ENCODE peak calls at places on chromosomes 16 and 17, in four cellular contexts. C is transverse colon, N is heart right ventricle, T is choroid plexus epithelial cell. R is an unnamed sample.
A peak's percentile ranks its signal among the peaks of the same experiment; 100 is the strongest.

GRCh38 chr17:66191607-66192377 is at the start of gene CEP112:
- DNase-seq in C (peak; percentile 85), N (peak; percentile 75), T (peak; percentile 78), R (peak; percentile 39)

GRCh38 chr16:11835891-11836652 is 15.3 kb downstream of the RSL1D1 start:
- DNase-seq in C (no peak), N (no peak), T (peak; percentile 93), R (peak; percentile 28)

GRCh38 chr16:50509521-50510341 is 38.5 kb upstream of the NKD1 start:
- DNase-seq in C (peak; percentile 20), N (no peak), T (peak; percentile 22), R (peak; percentile 37)

GRCh38 chr16:81586421-81586820 is 141.8 kb downstream of the CMIP start:
- DNase-seq in C (no peak), N (no peak), T (no peak), R (no peak)

GRCh38 chr16:69845181-69845580 is 83.0 kb downstream of the WWP2 start:
- DNase-seq in C (no peak), N (no peak), T (no peak), R (peak; percentile 32)

GRCh38 chr17:37490638-37491614 is 1.2 kb downstream of the DUSP14 start:
- DNase-seq in C (peak; percentile 28), N (peak; percentile 64), T (peak; percentile 91), R (peak; percentile 91)

GRCh38 chr16:87580855-87581261 is 21.4 kb upstream of the JPH3 start:
- DNase-seq in C (no peak), N (no peak), T (peak; percentile 57), R (no peak)

GRCh38 chr17:81706757-81707624 is 3.8 kb downstream of the MRPL12 start:
- DNase-seq in C (no peak), N (no peak), T (no peak), R (no peak)

GRCh38 chr17:40547079-40547784 is 18.0 kb downstream of the CCR7 start:
- DNase-seq in C (peak; percentile 13), N (no peak), T (no peak), R (peak; percentile 97)

GRCh38 chr17:37650419-37651003 is 7.3 kb upstream of the DDX52 start:
- DNase-seq in C (peak; percentile 41), N (peak; percentile 6), T (peak; percentile 71), R (peak; percentile 49)

GRCh38 chr17:69506489-69506888 is 92.0 kb downstream of the MAP2K6 start:
- DNase-seq in C (no peak), N (no peak), T (peak; percentile 43), R (peak; percentile 41)

DNA sequence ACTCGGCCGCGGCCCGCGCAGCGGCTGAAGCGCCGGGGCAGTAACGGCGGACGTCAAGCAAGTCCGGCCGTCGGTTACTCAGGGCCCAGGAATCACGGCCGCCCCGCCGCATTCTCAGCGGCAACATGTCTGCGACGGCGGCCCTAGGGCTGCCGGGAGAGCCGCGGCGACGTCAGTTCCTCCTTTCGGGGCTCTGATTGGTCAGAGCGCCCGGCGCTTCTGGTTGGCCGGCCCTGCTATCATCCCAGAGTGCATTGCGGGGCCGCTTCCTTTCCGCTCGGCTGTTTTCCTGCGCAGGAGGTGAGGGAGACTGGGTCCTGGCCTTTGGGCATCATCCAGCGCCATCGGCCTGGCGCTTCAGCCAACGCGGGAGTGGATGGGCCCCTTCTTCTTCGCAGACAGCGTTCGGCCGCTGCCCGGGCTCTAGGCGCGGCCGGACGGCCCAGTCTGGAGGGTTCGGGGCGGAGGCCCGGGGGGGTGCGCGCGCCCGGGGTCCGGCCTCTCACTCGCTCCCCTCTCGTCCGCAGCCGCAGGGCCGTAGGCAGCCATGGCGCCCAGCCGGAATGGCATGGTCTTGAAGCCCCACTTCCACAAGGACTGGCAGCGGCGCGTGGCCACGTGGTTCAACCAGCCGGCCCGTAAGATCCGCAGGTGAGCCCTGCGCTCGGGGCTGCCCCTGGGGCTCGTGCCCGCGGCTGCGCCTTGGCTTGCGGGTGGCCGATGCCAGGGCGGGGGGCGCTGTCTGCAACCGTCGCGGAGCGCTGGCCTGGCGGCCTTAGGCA is at the start of gene RPL13:
- DNase-seq in C (peak; percentile 95), N (peak; percentile 95), T (peak; percentile 98), R (peak; percentile 97)
- TF ChIP-seq CTCF in C (no peak), N (no peak), T (no peak), R (no peak)

GRCh38 chr17:83105512-83105911 is 26.1 kb downstream of the METRNL start:
- DNase-seq in C (no peak), N (no peak), T (no peak), R (no peak)

GRCh38 chr17:83101805-83102480 is 22.5 kb downstream of the METRNL start:
- DNase-seq in C (peak; percentile 82), N (no peak), T (no peak), R (peak; percentile 50)

GRCh38 chr17:83103938-83104311 is 24.5 kb downstream of the METRNL start:
- DNase-seq in C (no peak), N (no peak), T (no peak), R (no peak)

GRCh38 chr17:83104577-83105505 is 25.4 kb downstream of the METRNL start:
- DNase-seq in C (no peak), N (no peak), T (no peak), R (no peak)

DNA sequence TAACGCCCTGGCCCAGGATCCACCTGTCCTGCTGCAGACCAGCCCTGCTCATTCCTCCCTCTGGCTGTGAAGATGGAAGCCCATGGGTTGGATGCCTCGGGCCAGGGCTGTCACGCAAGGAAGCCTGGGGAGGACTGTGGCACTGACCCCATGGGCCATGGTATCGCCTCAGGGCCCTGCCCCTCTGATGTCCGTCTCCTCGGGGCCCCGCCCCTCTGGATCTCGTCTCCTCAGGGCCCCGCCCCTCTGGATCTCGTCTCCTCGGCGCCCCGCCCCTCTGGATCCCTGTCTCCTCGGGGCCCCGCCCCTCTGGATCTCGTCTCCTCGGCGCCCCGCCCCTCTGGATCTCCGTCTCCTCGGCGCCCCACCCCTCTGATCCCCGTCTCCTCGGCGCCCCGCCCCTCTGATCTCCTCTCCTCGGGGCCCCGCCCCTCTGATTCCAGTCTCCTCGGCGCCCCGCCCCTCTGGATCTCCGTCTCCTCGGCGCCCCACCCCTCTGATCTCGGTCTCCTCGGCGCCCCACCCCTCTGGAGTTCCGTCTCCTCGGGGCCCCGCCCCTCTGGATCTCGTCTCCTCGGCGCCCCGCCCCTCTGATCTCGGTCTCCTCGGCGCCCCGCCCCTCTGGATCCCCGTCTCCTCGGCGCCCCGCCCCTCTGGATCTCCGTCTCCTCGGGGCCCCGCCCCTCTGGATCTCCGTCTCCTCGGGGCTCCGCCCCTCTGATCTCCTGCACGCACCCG is 24.0 kb downstream of the METRNL start:
- DNase-seq in C (peak; percentile 81), N (peak; percentile 70), T (no peak), R (no peak)
- H3K4me3 ChIP-seq in C (no peak overlapping the region), N (peak overlapping the region; percentile 23), T (no peak overlapping the region), R (no peak overlapping the region)

GRCh38 chr17:76529643-76530488 is 7.6 kb downstream of the CYGB start:
- DNase-seq in C (peak; percentile 72), N (peak; percentile 92), T (peak; percentile 77), R (peak; percentile 56)
- TF ChIP-seq CTCF in C (no peak), N (no peak), T (no peak), R (no peak)

GRCh38 chr16:86537486-86537885 is 17.5 kb downstream of the MTHFSD start:
- DNase-seq in C (no peak), N (no peak), T (no peak), R (no peak)

GRCh38 chr16:86542756-86543750 is 12.0 kb downstream of the MTHFSD start:
- DNase-seq in C (no peak), N (no peak), T (no peak), R (no peak)

GRCh38 chr16:86538196-86538780 is 16.7 kb downstream of the MTHFSD start:
- DNase-seq in C (no peak), N (no peak), T (no peak), R (no peak)

GRCh38 chr16:86541560-86541959 is 13.5 kb downstream of the MTHFSD start:
- DNase-seq in C (no peak), N (no peak), T (no peak), R (no peak)

GRCh38 chr16:86540894-86541293 is 14.1 kb downstream of the MTHFSD start:
- DNase-seq in C (no peak), N (no peak), T (no peak), R (no peak)
- H3K4me3 ChIP-seq in C (no peak overlapping the region), N (no peak overlapping the region), T (no peak overlapping the region), R (no peak overlapping the region)

GRCh38 chr17:7133424-7133823 is 18.8 kb upstream of the ASGR2 start:
- DNase-seq in C (peak; percentile 32), N (peak; percentile 38), T (no peak), R (no peak)
- TF ChIP-seq CTCF in C (no peak), N (peak; percentile 18), T (peak; percentile 37), R (no peak)

GRCh38 chr16:86198201-86199118 is 299.5 kb downstream of the IRF8 start:
- DNase-seq in C (no peak), N (no peak), T (no peak), R (no peak)
- H3K4me3 ChIP-seq in C (peak overlapping the region; percentile 14), N (no peak overlapping the region), T (no peak overlapping the region), R (no peak overlapping the region)

GRCh38 chr17:73644145-73645049 is at the start of gene SDK2:
- DNase-seq in C (no peak), N (no peak), T (no peak), R (peak; percentile 34)

GRCh38 chr17:73643012-73643845 is 1.0 kb downstream of the SDK2 start:
- DNase-seq in C (peak; percentile 34), N (no peak), T (no peak), R (peak; percentile 52)

GRCh38 chr17:73643846-73644144 is 450 bp downstream of the SDK2 start:
- DNase-seq in C (no peak), N (no peak), T (no peak), R (no peak)

GRCh38 chr17:73646409-73647305 is 2.4 kb upstream of the SDK2 start:
- DNase-seq in C (no peak), N (no peak), T (peak; percentile 40), R (no peak)

DNA sequence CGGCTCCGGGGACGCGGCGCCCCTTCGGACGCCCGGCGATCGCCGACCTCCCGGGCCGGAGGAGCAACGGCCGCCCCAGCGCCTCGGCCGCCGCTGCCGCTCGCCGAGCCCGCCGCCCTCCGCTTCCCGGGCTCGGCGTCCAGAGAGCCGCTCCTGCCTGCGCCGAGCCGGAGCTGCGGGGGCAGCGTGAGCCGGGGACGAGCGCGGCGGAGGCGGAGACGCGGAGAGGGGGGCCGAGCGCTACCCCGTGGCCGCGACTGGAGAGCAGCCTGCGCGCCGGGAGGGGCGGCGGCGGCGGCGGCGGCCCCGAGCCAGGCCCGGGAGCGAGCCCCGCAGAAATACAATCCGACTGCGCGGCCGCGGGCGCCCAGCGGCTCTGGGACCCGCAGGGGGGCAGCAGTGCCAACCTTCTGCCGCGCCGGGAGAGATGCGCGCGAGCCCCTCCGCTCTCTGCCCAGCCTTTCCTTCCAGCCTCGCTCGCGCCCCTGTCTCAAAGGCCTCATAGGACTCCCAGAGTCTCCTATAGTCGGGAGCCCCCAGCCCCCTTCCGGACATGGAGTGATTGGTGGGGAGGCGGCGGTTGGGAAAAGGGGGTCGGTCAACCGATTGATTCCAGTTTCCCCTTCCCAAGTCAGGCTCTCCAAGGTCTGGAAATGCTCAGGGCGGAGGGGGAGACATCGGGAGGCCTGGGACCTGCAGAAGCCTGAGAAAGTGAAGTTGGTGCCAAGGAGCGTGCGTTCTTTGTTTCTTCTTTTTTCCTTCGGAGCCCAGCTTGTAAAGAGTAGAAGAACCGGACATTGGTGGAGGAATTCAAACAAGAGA is 1.0 kb upstream of the SDK2 start:
- DNase-seq in C (peak; percentile 36), N (peak; percentile 31), T (peak; percentile 45), R (peak; percentile 74)
- TF ChIP-seq CTCF in C (no peak), N (no peak), T (no peak), R (no peak)